ENCODE peak calls at places on chromosome 10, in eight cellular contexts. L is transverse colon, S is epithelial cell of esophagus, C is lung, G is BE2C, Q is HL-60, F is retinal pigment epithelial cell, T is right lobe of liver. B is an unnamed sample.

GRCh38 chr10:14478639-14479038 is 147.9 kb upstream of the FRMD4A start:
- DNase-seq in L (no peak), S (peak; percentile 59), C (no peak), G (peak; percentile 19), Q (no peak), F (peak; percentile 86), T (peak; percentile 38), B (no peak)

GRCh38 chr10:5812283-5813090 is 747 bp downstream of the GDI2 start:
- DNase-seq in L (peak; percentile 55), S (peak; percentile 27), C (peak; percentile 49), G (peak; percentile 45), Q (peak; percentile 3), F (no peak), T (peak; percentile 61), B (no peak)

GRCh38 chr10:127407551-127407950 is 141.6 kb upstream of the NPS start:
- DNase-seq in L (no peak), S (no peak), C (no peak), G (no peak), Q (no peak), F (no peak), T (no peak), B (no peak)

GRCh38 chr10:59843733-59844132 is 62.6 kb downstream of the CCDC6 start:
- DNase-seq in L (no peak), S (no peak), C (no peak), G (no peak), Q (no peak), F (no peak), T (no peak), B (no peak)

GRCh38 chr10:10482613-10483012 is 535.1 kb upstream of the CELF2 start:
- DNase-seq in L (peak; percentile 8), S (no peak), C (no peak), G (no peak), Q (no peak), F (no peak), T (no peak), B (no peak)

GRCh38 chr10:113853577-113854018 is 284 bp downstream of the DCLRE1A start:
- DNase-seq in L (no peak), S (no peak), C (no peak), G (no peak), Q (no peak), F (no peak), T (no peak), B (no peak)

GRCh38 chr10:8473205-8473604 is 418.7 kb downstream of the GATA3 start:
- DNase-seq in L (no peak), S (peak; percentile 27), C (no peak), G (no peak), Q (no peak), F (no peak), T (no peak), B (no peak)

GRCh38 chr10:78531088-78531487 is 497.4 kb downstream of the RPS24 start:
- DNase-seq in L (no peak), S (peak; percentile 61), C (no peak), G (no peak), Q (no peak), F (no peak), T (no peak), B (no peak)

GRCh38 chr10:93006435-93007039 is 54.1 kb upstream of the CYP26C1 start:
- DNase-seq in L (no peak), S (peak; percentile 50), C (no peak), G (no peak), Q (peak; percentile 8), F (no peak), T (no peak), B (peak; percentile 43)

GRCh38 chr10:94274142-94274787 is 88.5 kb downstream of the NOC3L start:
- DNase-seq in L (peak; percentile 20), S (no peak), C (peak; percentile 34), G (no peak), Q (no peak), F (no peak), T (peak; percentile 43), B (no peak)

GRCh38 chr10:122468923-122469781 is 7.8 kb downstream of the HTRA1 start:
- DNase-seq in L (no peak), S (peak; percentile 97), C (no peak), G (no peak), Q (no peak), F (no peak), T (no peak), B (peak; percentile 67)

GRCh38 chr10:124114696-124115095 is 21.3 kb upstream of the CHST15 start:
- DNase-seq in L (no peak), S (no peak), C (no peak), G (no peak), Q (no peak), F (no peak), T (no peak), B (no peak)

GRCh38 chr10:126171555-126171954 is 216.7 kb downstream of the ADAM12 start:
- DNase-seq in L (no peak), S (no peak), C (no peak), G (no peak), Q (no peak), F (no peak), T (no peak), B (peak; percentile 77)

GRCh38 chr10:44908936-44909335 is 2.2 kb upstream of the TMEM72 start:
- DNase-seq in L (no peak), S (no peak), C (no peak), G (no peak), Q (no peak), F (no peak), T (no peak), B (no peak)

GRCh38 chr10:117363027-117363426 is 12.2 kb downstream of the PDZD8 start:
- DNase-seq in L (no peak), S (peak; percentile 77), C (no peak), G (no peak), Q (no peak), F (peak; percentile 65), T (no peak), B (no peak)

GRCh38 chr10:32445740-32446615 is at the start of gene CCDC7:
- DNase-seq in L (peak; percentile 88), S (peak; percentile 80), C (peak; percentile 86), G (peak; percentile 71), Q (peak; percentile 77), F (peak; percentile 46), T (peak; percentile 86), B (peak; percentile 49)

GRCh38 chr10:55283041-55283440 is 482.0 kb upstream of the PCDH15 start:
- DNase-seq in L (no peak), S (peak; percentile 23), C (no peak), G (peak; percentile 61), Q (no peak), F (no peak), T (no peak), B (no peak)

GRCh38 chr10:11197266-11197712 is 179.6 kb downstream of the CELF2 start:
- DNase-seq in L (peak; percentile 53), S (peak; percentile 6), C (peak; percentile 53), G (no peak), Q (peak; percentile 28), F (no peak), T (no peak), B (no peak)

DNA sequence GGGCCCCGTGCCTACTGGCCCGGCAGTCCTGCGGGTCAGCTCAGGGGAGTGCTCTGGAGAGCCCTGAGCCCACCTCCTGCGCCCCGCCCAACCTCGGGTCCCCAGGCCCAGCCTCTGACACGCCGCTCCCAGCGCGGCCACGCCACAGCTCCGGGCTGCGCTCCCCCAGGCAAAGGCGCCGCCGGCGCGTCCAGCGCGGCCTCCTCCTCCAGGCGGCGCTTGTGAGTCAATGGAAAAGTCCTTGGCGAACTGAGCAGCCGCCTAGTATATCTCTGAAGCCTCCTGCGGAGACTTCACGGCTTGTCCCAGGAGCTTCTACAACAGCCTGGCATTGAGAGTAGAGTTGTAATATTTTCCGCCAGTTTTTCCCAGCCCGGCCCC is 29.5 kb upstream of the BMS1 start:
- DNase-seq in L (peak; percentile 83), S (peak; percentile 78), C (peak; percentile 80), G (peak; percentile 79), Q (peak; percentile 71), F (peak; percentile 10), T (peak; percentile 60), B (peak; percentile 27)
- H3K4me3 ChIP-seq in L (peak overlapping the region; percentile 37), S (peak overlapping the region; percentile 45), C (peak overlapping the region; percentile 28), G (peak overlapping the region; percentile 39), Q (no peak overlapping the region), F (peak overlapping the region; percentile 37), T (peak overlapping the region; percentile 40), B (peak overlapping the region; percentile 28)

DNA sequence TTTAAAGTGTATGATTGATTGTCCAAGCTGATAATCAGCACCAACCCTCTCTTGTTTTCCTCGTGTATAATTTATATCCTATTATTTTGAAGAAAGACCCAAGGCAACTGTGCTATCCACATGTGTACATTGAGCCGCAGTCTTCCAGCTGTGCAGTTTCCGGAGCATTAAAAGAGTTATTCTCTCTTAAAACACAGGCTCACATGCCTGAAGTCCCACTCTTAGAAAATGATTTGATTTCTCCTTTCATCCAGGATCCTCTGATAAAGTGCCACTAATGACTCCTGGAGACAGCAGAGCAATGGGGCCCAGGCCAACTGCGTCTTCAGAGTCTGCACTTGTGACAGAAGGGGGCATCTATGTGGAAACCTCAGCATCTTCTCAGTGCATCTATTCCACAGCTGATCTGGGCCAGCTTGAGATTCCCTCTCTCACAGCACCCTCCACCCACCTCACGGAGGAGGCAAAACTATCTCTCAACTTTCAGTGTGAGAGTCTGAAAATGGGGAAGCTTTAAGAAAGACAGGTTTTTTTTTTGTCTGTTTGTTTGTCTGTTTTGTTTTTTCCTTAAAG is 482.1 kb upstream of the AKR1E2 start:
- DNase-seq in L (no peak), S (no peak), C (no peak), G (no peak), Q (no peak), F (no peak), T (no peak), B (no peak)
- TF ChIP-seq CTCF in L (no peak), S (no peak), C (no peak), G (no peak), Q (no peak), F (no peak), T (no peak), B (no peak)

GRCh38 chr10:110833234-110833940 is 38.3 kb upstream of the PDCD4 start:
- DNase-seq in L (no peak), S (no peak), C (no peak), G (no peak), Q (no peak), F (no peak), T (no peak), B (no peak)

GRCh38 chr10:110835841-110836240 is 35.9 kb upstream of the PDCD4 start:
- DNase-seq in L (no peak), S (no peak), C (no peak), G (no peak), Q (no peak), F (no peak), T (no peak), B (no peak)

GRCh38 chr10:110834622-110835219 is 37.0 kb upstream of the PDCD4 start:
- DNase-seq in L (peak; percentile 21), S (peak; percentile 33), C (no peak), G (no peak), Q (no peak), F (no peak), T (no peak), B (no peak)

GRCh38 chr10:110837418-110838120 is 34.2 kb upstream of the PDCD4 start:
- DNase-seq in L (peak; percentile 34), S (no peak), C (no peak), G (no peak), Q (no peak), F (no peak), T (no peak), B (no peak)

GRCh38 chr10:110833941-110834621 is 37.6 kb upstream of the PDCD4 start:
- DNase-seq in L (no peak), S (no peak), C (no peak), G (no peak), Q (no peak), F (no peak), T (no peak), B (no peak)
- H3K4me3 ChIP-seq in L (no peak overlapping the region), S (no peak overlapping the region), C (no peak overlapping the region), G (no peak overlapping the region), Q (no peak overlapping the region), F (no peak overlapping the region), T (no peak overlapping the region), B (no peak overlapping the region)

GRCh38 chr10:133045556-133046483 is 41.9 kb upstream of the ADGRA1 start:
- DNase-seq in L (no peak), S (no peak), C (no peak), G (no peak), Q (no peak), F (no peak), T (no peak), B (no peak)
- TF ChIP-seq CTCF in L (no peak), S (no peak), C (no peak), G (no peak), Q (no peak), F (no peak), T (no peak), B (no peak)

B was measured in HFF-Myc.